ENCODE peak calls at places on chromosomes 2 and 18, in nine cellular contexts. N is AG10803, E is sigmoid colon, O is stomach, F is IMR-90, I is upper lobe of right lung, Z is MM.1S, T is AG04450, U is fibroblast of pulmonary artery. W is an unnamed sample.

GRCh38 chr2:25639131-25639530 is 34.2 kb downstream of the DTNB start:
- DNase-seq in E (no peak), T (no peak), N (no peak), O (no peak), U (no peak), Z (no peak), I (no peak), F (peak), W (no peak)

GRCh38 chr2:201680743-201681142 is 17.7 kb downstream of the MPP4 start:
- DNase-seq in Z (no peak), E (no peak), T (no peak), O (no peak), I (no peak), F (no peak), N (no peak), U (peak), W (no peak)

GRCh38 chr2:98378901-98379300 is 32.6 kb downstream of the CNGA3 start:
- DNase-seq in N (peak), Z (no peak), O (no peak), I (no peak), T (no peak), U (peak), E (no peak), F (peak), W (no peak)

GRCh38 chr2:85756195-85756594 is 2.4 kb downstream of the ATOH8 start:
- DNase-seq in N (no peak), O (no peak), F (no peak), U (no peak), E (no peak), I (peak), Z (no peak), T (no peak), W (no peak)

GRCh38 chr2:205175831-205176230 is 506.5 kb upstream of the NRP2 start:
- DNase-seq in E (no peak), F (no peak), T (no peak), Z (no peak), I (no peak), O (no peak), N (peak), U (no peak), W (no peak)

GRCh38 chr2:37601569-37601968 is 69.9 kb downstream of the CDC42EP3 start:
- DNase-seq in I (no peak), F (no peak), N (no peak), Z (no peak), U (no peak), O (no peak), T (no peak), E (no peak), W (no peak)

GRCh38 chr2:105862843-105863242 is 118.1 kb downstream of the NCK2 start:
- DNase-seq in U (no peak), Z (no peak), E (no peak), O (no peak), I (no peak), N (no peak), T (no peak), F (no peak), W (no peak)

GRCh38 chr2:10422251-10422650 is 25.9 kb downstream of the ODC1 start:
- DNase-seq in Z (no peak), F (no peak), N (no peak), U (no peak), T (no peak), E (no peak), I (no peak), O (no peak), W (no peak)

GRCh38 chr2:228614741-228615140 is 433.3 kb upstream of the SPHKAP start:
- DNase-seq in O (no peak), E (no peak), T (no peak), N (no peak), U (no peak), F (no peak), Z (peak), I (no peak), W (no peak)

GRCh38 chr2:174438146-174438886 is 42.8 kb downstream of the SCRN3 start:
- DNase-seq in I (no peak), N (no peak), Z (no peak), O (no peak), E (peak), F (no peak), U (peak), T (no peak), W (no peak)

GRCh38 chr2:188785515-188785914 is 188.7 kb upstream of the COL3A1 start:
- DNase-seq in U (peak), Z (no peak), E (no peak), I (no peak), N (peak), O (no peak), F (no peak), T (no peak), W (no peak)

GRCh38 chr2:182672471-182673165 is 43.4 kb upstream of the DNAJC10 start:
- DNase-seq in I (no peak), F (peak), O (no peak), N (peak), U (peak), Z (no peak), E (no peak), T (no peak), W (no peak)

GRCh38 chr2:44200011-44200410 is 31.3 kb downstream of the PPM1B start:
- DNase-seq in E (no peak), F (no peak), N (no peak), O (no peak), U (no peak), T (no peak), Z (no peak), I (no peak), W (no peak)

GRCh38 chr2:176158306-176158643 is 1.2 kb downstream of the HOXD3 start:
- DNase-seq in T (no peak), F (no peak), N (no peak), O (no peak), E (no peak), U (no peak), Z (no peak), I (no peak), W (no peak)

GRCh38 chr2:125259441-125259840 is 1234.4 kb downstream of the CNTNAP5 start:
- DNase-seq in Z (peak), E (no peak), O (no peak), N (no peak), T (no peak), F (no peak), U (no peak), I (no peak), W (no peak)

GRCh38 chr2:136363921-136364320 is 246.0 kb upstream of the CXCR4 start:
- DNase-seq in T (no peak), Z (no peak), N (no peak), U (peak), I (no peak), F (no peak), E (no peak), O (no peak), W (no peak)

GRCh38 chr2:169828141-169828811 is 1.0 kb downstream of the UBR3 start:
- DNase-seq in E (peak), T (no peak), U (peak), I (no peak), F (peak), O (no peak), Z (peak), N (peak), W (no peak)

GRCh38 chr2:7057865-7058400 is 140.7 kb downstream of the RNF144A start:
- DNase-seq in T (no peak), N (no peak), U (no peak), F (no peak), E (no peak), I (no peak), Z (peak), O (no peak), W (no peak)

GRCh38 chr2:15795426-15795825 is 144.9 kb upstream of the MYCN start:
- DNase-seq in O (no peak), N (peak), U (no peak), E (no peak), F (no peak), T (no peak), Z (no peak), I (no peak), W (no peak)

GRCh38 chr2:162316590-162316989 is 1.9 kb downstream of the IFIH1 start:
- DNase-seq in Z (no peak), T (no peak), E (no peak), I (no peak), O (no peak), F (no peak), U (no peak), N (no peak), W (no peak)
- H3K4me3 ChIP-seq in Z (peak), T (no peak), E (no peak), I (peak), O (peak), F (no peak), U (no peak), N (no peak), W (peak)

GRCh38 chr18:47345996-47346395 is 94.5 kb upstream of the SKOR2 start:
- DNase-seq in T (no peak), Z (no peak), I (no peak), E (no peak), O (no peak), F (no peak), U (no peak), N (no peak), W (no peak)
- TF ChIP-seq CTCF in T (no peak), Z (no peak), I (no peak), E (no peak), O (no peak), F (no peak), U (no peak), N (no peak), W (no peak)

GRCh38 chr2:238029853-238030252 is 30.9 kb upstream of the SCLY start:
- DNase-seq in T (no peak), F (no peak), O (no peak), U (no peak), E (no peak), N (no peak), Z (no peak), I (no peak), W (no peak)

GRCh38 chr2:238032755-238033337 is 28.0 kb upstream of the SCLY start:
- DNase-seq in I (no peak), O (no peak), F (no peak), U (no peak), E (no peak), N (no peak), T (no peak), Z (peak), W (no peak)

GRCh38 chr2:238031749-238032148 is 29.1 kb upstream of the SCLY start:
- DNase-seq in F (no peak), Z (no peak), O (no peak), E (no peak), U (no peak), N (no peak), T (no peak), I (no peak), W (no peak)

GRCh38 chr2:238027591-238028415 is 33.0 kb upstream of the SCLY start:
- DNase-seq in U (no peak), N (no peak), Z (no peak), T (no peak), I (no peak), E (no peak), O (no peak), F (no peak), W (no peak)

GRCh38 chr2:238030422-238031155 is 30.2 kb upstream of the SCLY start:
- DNase-seq in N (no peak), E (no peak), F (no peak), T (no peak), O (no peak), Z (no peak), I (no peak), U (no peak), W (no peak)
- H3K4me3 ChIP-seq in N (no peak), E (no peak), F (no peak), T (no peak), O (no peak), Z (no peak), I (no peak), U (no peak), W (no peak)

GRCh38 chr2:231786177-231786916 is at the start of gene COPS7B:
- DNase-seq in O (peak), Z (peak), F (peak), N (peak), E (peak), I (peak), T (peak), U (peak), W (peak)
- TF ChIP-seq CTCF in O (no peak), Z (peak), F (peak), N (peak), E (no peak), I (peak), T (peak), U (peak), W (peak)

W was measured in GM12864.